ENCODE peak calls at places on chromosomes 1 and 21, in eight cellular contexts. One of them, this sample, is unnamed.

GRCh38 chr1:85321237-85321964 is 45.0 kb upstream of the BCL10 start:
- DNase-seq in sigmoid colon: no peak
- DNase-seq in mucosa of descending colon: no peak
- DNase-seq in A549: no peak
- DNase-seq in CD8-positive, alpha-beta T cell: no peak
- DNase-seq in body of pancreas: no peak
- DNase-seq in fibroblast of the aortic adventitia: no peak
- DNase-seq in left ventricle myocardium inferior: no peak
- DNase-seq in this sample: peak

GRCh38 chr1:22611530-22611947 is 24.9 kb upstream of the C1QA start:
- DNase-seq in A549: no peak
- DNase-seq in body of pancreas: peak
- DNase-seq in mucosa of descending colon: no peak
- DNase-seq in CD8-positive, alpha-beta T cell: no peak
- DNase-seq in left ventricle myocardium inferior: peak
- DNase-seq in sigmoid colon: no peak
- DNase-seq in fibroblast of the aortic adventitia: peak
- DNase-seq in this sample: no peak

GRCh38 chr21:45934071-45934470 is 47.5 kb upstream of the COL6A1 start:
- DNase-seq in mucosa of descending colon: no peak
- DNase-seq in body of pancreas: no peak
- DNase-seq in CD8-positive, alpha-beta T cell: no peak
- DNase-seq in fibroblast of the aortic adventitia: no peak
- DNase-seq in sigmoid colon: no peak
- DNase-seq in A549: no peak
- DNase-seq in left ventricle myocardium inferior: no peak
- DNase-seq in this sample: no peak

GRCh38 chr1:29245876-29246275 is 9.6 kb downstream of the PTPRU start:
- DNase-seq in CD8-positive, alpha-beta T cell: no peak
- DNase-seq in A549: no peak
- DNase-seq in left ventricle myocardium inferior: no peak
- DNase-seq in body of pancreas: peak
- DNase-seq in fibroblast of the aortic adventitia: peak
- DNase-seq in sigmoid colon: no peak
- DNase-seq in mucosa of descending colon: no peak
- DNase-seq in this sample: no peak

GRCh38 chr1:51535006-51535592 is 16.0 kb upstream of the EPS15 start:
- DNase-seq in sigmoid colon: peak
- DNase-seq in fibroblast of the aortic adventitia: peak
- DNase-seq in body of pancreas: peak
- DNase-seq in A549: peak
- DNase-seq in CD8-positive, alpha-beta T cell: peak
- DNase-seq in left ventricle myocardium inferior: peak
- DNase-seq in mucosa of descending colon: no peak
- DNase-seq in this sample: peak

GRCh38 chr1:31583995-31584868 is 7.9 kb downstream of the TINAGL1 start:
- DNase-seq in CD8-positive, alpha-beta T cell: no peak
- DNase-seq in body of pancreas: peak
- DNase-seq in left ventricle myocardium inferior: peak
- DNase-seq in mucosa of descending colon: no peak
- DNase-seq in A549: no peak
- DNase-seq in sigmoid colon: peak
- DNase-seq in fibroblast of the aortic adventitia: peak
- DNase-seq in this sample: no peak

GRCh38 chr1:205492201-205492667 is 12.2 kb upstream of the CDK18 start:
- DNase-seq in fibroblast of the aortic adventitia: no peak
- DNase-seq in sigmoid colon: no peak
- DNase-seq in CD8-positive, alpha-beta T cell: no peak
- DNase-seq in left ventricle myocardium inferior: no peak
- DNase-seq in mucosa of descending colon: no peak
- DNase-seq in body of pancreas: peak
- DNase-seq in A549: no peak
- DNase-seq in this sample: peak

GRCh38 chr1:95086949-95087533 is 14.3 kb upstream of the ALG14 start:
- DNase-seq in left ventricle myocardium inferior: no peak
- DNase-seq in sigmoid colon: no peak
- DNase-seq in fibroblast of the aortic adventitia: peak
- DNase-seq in mucosa of descending colon: no peak
- DNase-seq in CD8-positive, alpha-beta T cell: no peak
- DNase-seq in body of pancreas: no peak
- DNase-seq in A549: peak
- DNase-seq in this sample: no peak

GRCh38 chr1:116878804-116879477 is 30.8 kb upstream of the PTGFRN start:
- DNase-seq in CD8-positive, alpha-beta T cell: peak
- DNase-seq in sigmoid colon: peak
- DNase-seq in mucosa of descending colon: no peak
- DNase-seq in body of pancreas: peak
- DNase-seq in A549: no peak
- DNase-seq in fibroblast of the aortic adventitia: peak
- DNase-seq in left ventricle myocardium inferior: peak
- DNase-seq in this sample: peak

GRCh38 chr1:1672181-1672965 is 13.6 kb upstream of the CDK11B start:
- DNase-seq in mucosa of descending colon: peak
- DNase-seq in sigmoid colon: peak
- DNase-seq in fibroblast of the aortic adventitia: no peak
- DNase-seq in body of pancreas: no peak
- DNase-seq in left ventricle myocardium inferior: no peak
- DNase-seq in A549: no peak
- DNase-seq in CD8-positive, alpha-beta T cell: no peak
- DNase-seq in this sample: no peak
- H3K4me3 ChIP-seq in mucosa of descending colon: no peak
- H3K4me3 ChIP-seq in sigmoid colon: no peak
- H3K4me3 ChIP-seq in fibroblast of the aortic adventitia: no peak
- H3K4me3 ChIP-seq in body of pancreas: no peak
- H3K4me3 ChIP-seq in left ventricle myocardium inferior: no peak
- H3K4me3 ChIP-seq in A549: no peak
- H3K4me3 ChIP-seq in CD8-positive, alpha-beta T cell: no peak
- H3K4me3 ChIP-seq in this sample: no peak

GRCh38 chr1:15168479-15168878 is 14.9 kb downstream of the TMEM51 start:
- DNase-seq in body of pancreas: no peak
- DNase-seq in left ventricle myocardium inferior: no peak
- DNase-seq in fibroblast of the aortic adventitia: peak
- DNase-seq in mucosa of descending colon: no peak
- DNase-seq in sigmoid colon: no peak
- DNase-seq in CD8-positive, alpha-beta T cell: no peak
- DNase-seq in A549: no peak
- DNase-seq in this sample: no peak
- TF ChIP-seq CTCF in body of pancreas: no peak
- TF ChIP-seq CTCF in left ventricle myocardium inferior: no peak
- TF ChIP-seq CTCF in fibroblast of the aortic adventitia: no peak
- TF ChIP-seq CTCF in mucosa of descending colon: no peak
- TF ChIP-seq CTCF in sigmoid colon: no peak
- TF ChIP-seq CTCF in CD8-positive, alpha-beta T cell: no peak
- TF ChIP-seq CTCF in A549: peak
- TF ChIP-seq CTCF in this sample: no peak

GRCh38 chr1:113859478-113860175 is 11.9 kb downstream of the PTPN22 start:
- DNase-seq in mucosa of descending colon: no peak
- DNase-seq in CD8-positive, alpha-beta T cell: no peak
- DNase-seq in fibroblast of the aortic adventitia: peak
- DNase-seq in sigmoid colon: no peak
- DNase-seq in body of pancreas: no peak
- DNase-seq in left ventricle myocardium inferior: no peak
- DNase-seq in A549: no peak
- DNase-seq in this sample: no peak

GRCh38 chr1:113860891-113861290 is 10.6 kb downstream of the PTPN22 start:
- DNase-seq in mucosa of descending colon: no peak
- DNase-seq in body of pancreas: no peak
- DNase-seq in fibroblast of the aortic adventitia: peak
- DNase-seq in left ventricle myocardium inferior: no peak
- DNase-seq in sigmoid colon: no peak
- DNase-seq in CD8-positive, alpha-beta T cell: no peak
- DNase-seq in A549: no peak
- DNase-seq in this sample: no peak

GRCh38 chr1:113861641-113862040 is 9.9 kb downstream of the PTPN22 start:
- DNase-seq in body of pancreas: no peak
- DNase-seq in left ventricle myocardium inferior: no peak
- DNase-seq in A549: no peak
- DNase-seq in fibroblast of the aortic adventitia: no peak
- DNase-seq in sigmoid colon: no peak
- DNase-seq in mucosa of descending colon: no peak
- DNase-seq in CD8-positive, alpha-beta T cell: no peak
- DNase-seq in this sample: no peak

GRCh38 chr1:113858418-113858817 is 13.1 kb downstream of the PTPN22 start:
- DNase-seq in body of pancreas: no peak
- DNase-seq in left ventricle myocardium inferior: no peak
- DNase-seq in sigmoid colon: no peak
- DNase-seq in CD8-positive, alpha-beta T cell: no peak
- DNase-seq in mucosa of descending colon: no peak
- DNase-seq in A549: no peak
- DNase-seq in fibroblast of the aortic adventitia: no peak
- DNase-seq in this sample: no peak

GRCh38 chr1:113858982-113859381 is 12.5 kb downstream of the PTPN22 start:
- DNase-seq in sigmoid colon: no peak
- DNase-seq in left ventricle myocardium inferior: no peak
- DNase-seq in body of pancreas: no peak
- DNase-seq in mucosa of descending colon: no peak
- DNase-seq in CD8-positive, alpha-beta T cell: no peak
- DNase-seq in fibroblast of the aortic adventitia: no peak
- DNase-seq in A549: no peak
- DNase-seq in this sample: no peak
- H3K4me3 ChIP-seq in sigmoid colon: no peak
- H3K4me3 ChIP-seq in left ventricle myocardium inferior: no peak
- H3K4me3 ChIP-seq in body of pancreas: no peak
- H3K4me3 ChIP-seq in mucosa of descending colon: no peak
- H3K4me3 ChIP-seq in CD8-positive, alpha-beta T cell: no peak
- H3K4me3 ChIP-seq in fibroblast of the aortic adventitia: no peak
- H3K4me3 ChIP-seq in A549: no peak
- H3K4me3 ChIP-seq in this sample: no peak

DNA sequence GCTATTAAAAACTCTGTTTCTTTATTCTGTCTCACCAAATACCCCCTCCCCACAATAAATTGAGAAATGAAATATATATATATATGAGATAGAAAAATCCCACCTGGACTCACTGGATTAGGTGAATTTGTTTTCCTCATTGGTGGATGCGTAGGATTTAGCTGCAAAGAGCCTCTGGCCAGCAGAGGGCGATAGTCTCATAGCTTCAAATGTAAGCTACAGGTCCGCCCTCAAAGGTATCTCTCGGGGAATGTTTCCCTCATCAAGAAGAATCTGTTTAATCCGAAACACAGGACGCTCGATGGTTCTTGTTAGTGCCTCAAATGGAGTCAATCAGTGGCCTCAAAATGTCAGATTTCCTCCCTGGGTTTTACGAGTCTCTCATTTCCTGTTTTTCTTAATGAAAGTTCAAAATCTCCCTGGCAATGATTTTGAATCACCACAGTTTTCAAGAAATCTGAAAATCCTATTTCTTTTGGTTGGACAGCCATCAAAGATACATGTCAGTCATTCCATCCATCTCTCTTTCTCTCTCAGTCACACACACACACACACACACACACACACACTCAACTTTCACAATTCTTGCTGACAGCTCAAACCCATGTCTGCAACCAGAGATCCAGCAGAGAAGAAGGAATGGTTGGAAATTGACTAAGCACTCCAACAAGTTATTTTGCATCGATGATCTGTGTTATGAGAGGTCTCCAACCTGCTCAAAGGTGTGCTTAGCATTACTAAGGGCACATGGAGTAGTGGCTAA is 13.9 kb upstream of the CAMK1G start:
- DNase-seq in fibroblast of the aortic adventitia: peak
- DNase-seq in body of pancreas: peak
- DNase-seq in A549: peak
- DNase-seq in CD8-positive, alpha-beta T cell: peak
- DNase-seq in sigmoid colon: peak
- DNase-seq in left ventricle myocardium inferior: peak
- DNase-seq in mucosa of descending colon: no peak
- DNase-seq in this sample: peak
- TF ChIP-seq CTCF in fibroblast of the aortic adventitia: peak
- TF ChIP-seq CTCF in body of pancreas: peak
- TF ChIP-seq CTCF in A549: peak
- TF ChIP-seq CTCF in CD8-positive, alpha-beta T cell: peak
- TF ChIP-seq CTCF in sigmoid colon: peak
- TF ChIP-seq CTCF in left ventricle myocardium inferior: peak
- TF ChIP-seq CTCF in mucosa of descending colon: peak
- TF ChIP-seq CTCF in this sample: peak

GRCh38 chr1:199383791-199384190 is 643.7 kb upstream of the NR5A2 start:
- DNase-seq in body of pancreas: no peak
- DNase-seq in left ventricle myocardium inferior: no peak
- DNase-seq in sigmoid colon: no peak
- DNase-seq in CD8-positive, alpha-beta T cell: no peak
- DNase-seq in mucosa of descending colon: no peak
- DNase-seq in A549: no peak
- DNase-seq in fibroblast of the aortic adventitia: no peak
- DNase-seq in this sample: no peak
- H3K4me3 ChIP-seq in body of pancreas: no peak
- H3K4me3 ChIP-seq in left ventricle myocardium inferior: no peak
- H3K4me3 ChIP-seq in sigmoid colon: no peak
- H3K4me3 ChIP-seq in CD8-positive, alpha-beta T cell: no peak
- H3K4me3 ChIP-seq in mucosa of descending colon: no peak
- H3K4me3 ChIP-seq in A549: no peak
- H3K4me3 ChIP-seq in fibroblast of the aortic adventitia: no peak
- H3K4me3 ChIP-seq in this sample: no peak

GRCh38 chr1:213183036-213183672 is 132.1 kb downstream of the RPS6KC1 start:
- DNase-seq in A549: no peak
- DNase-seq in left ventricle myocardium inferior: no peak
- DNase-seq in fibroblast of the aortic adventitia: no peak
- DNase-seq in body of pancreas: no peak
- DNase-seq in sigmoid colon: no peak
- DNase-seq in mucosa of descending colon: no peak
- DNase-seq in CD8-positive, alpha-beta T cell: no peak
- DNase-seq in this sample: no peak

GRCh38 chr1:213176341-213176740 is 125.3 kb downstream of the RPS6KC1 start:
- DNase-seq in body of pancreas: no peak
- DNase-seq in mucosa of descending colon: no peak
- DNase-seq in left ventricle myocardium inferior: no peak
- DNase-seq in A549: no peak
- DNase-seq in CD8-positive, alpha-beta T cell: no peak
- DNase-seq in sigmoid colon: no peak
- DNase-seq in fibroblast of the aortic adventitia: no peak
- DNase-seq in this sample: no peak

GRCh38 chr1:213180833-213181232 is 129.8 kb downstream of the RPS6KC1 start:
- DNase-seq in sigmoid colon: no peak
- DNase-seq in body of pancreas: no peak
- DNase-seq in fibroblast of the aortic adventitia: no peak
- DNase-seq in mucosa of descending colon: no peak
- DNase-seq in left ventricle myocardium inferior: no peak
- DNase-seq in A549: no peak
- DNase-seq in CD8-positive, alpha-beta T cell: no peak
- DNase-seq in this sample: no peak

DNA sequence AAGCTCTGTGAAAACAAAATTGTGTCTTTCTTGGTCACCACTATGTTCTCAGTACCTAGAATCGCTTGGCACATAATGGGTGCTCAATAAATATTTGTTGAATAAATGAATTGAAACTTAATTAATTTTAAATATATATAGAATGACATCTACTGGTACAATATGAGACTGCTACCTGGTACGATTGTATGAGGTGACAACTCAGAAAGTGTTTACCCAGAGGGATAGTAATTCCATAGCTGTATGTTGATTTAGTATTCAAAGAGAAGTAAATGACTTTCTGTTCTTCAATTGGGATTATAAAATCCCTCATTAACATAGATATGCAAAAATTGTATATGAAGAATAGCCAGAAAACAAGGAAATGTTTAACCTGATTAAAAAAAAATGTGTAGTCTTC is 128.7 kb downstream of the RPS6KC1 start:
- DNase-seq in CD8-positive, alpha-beta T cell: no peak
- DNase-seq in left ventricle myocardium inferior: no peak
- DNase-seq in sigmoid colon: no peak
- DNase-seq in fibroblast of the aortic adventitia: no peak
- DNase-seq in A549: no peak
- DNase-seq in mucosa of descending colon: no peak
- DNase-seq in body of pancreas: no peak
- DNase-seq in this sample: no peak
- TF ChIP-seq CTCF in CD8-positive, alpha-beta T cell: no peak
- TF ChIP-seq CTCF in left ventricle myocardium inferior: no peak
- TF ChIP-seq CTCF in sigmoid colon: no peak
- TF ChIP-seq CTCF in fibroblast of the aortic adventitia: no peak
- TF ChIP-seq CTCF in A549: no peak
- TF ChIP-seq CTCF in mucosa of descending colon: no peak
- TF ChIP-seq CTCF in body of pancreas: no peak
- TF ChIP-seq CTCF in this sample: no peak

GRCh38 chr1:156502749-156503671 is 2.4 kb upstream of the MEF2D start:
- DNase-seq in CD8-positive, alpha-beta T cell: no peak
- DNase-seq in sigmoid colon: peak
- DNase-seq in left ventricle myocardium inferior: peak
- DNase-seq in A549: peak
- DNase-seq in mucosa of descending colon: no peak
- DNase-seq in body of pancreas: peak
- DNase-seq in fibroblast of the aortic adventitia: peak
- DNase-seq in this sample: no peak
- H3K4me3 ChIP-seq in CD8-positive, alpha-beta T cell: peak
- H3K4me3 ChIP-seq in sigmoid colon: peak
- H3K4me3 ChIP-seq in left ventricle myocardium inferior: peak
- H3K4me3 ChIP-seq in A549: no peak
- H3K4me3 ChIP-seq in mucosa of descending colon: no peak
- H3K4me3 ChIP-seq in body of pancreas: no peak
- H3K4me3 ChIP-seq in fibroblast of the aortic adventitia: peak
- H3K4me3 ChIP-seq in this sample: no peak

This sample was measured in WERI-Rb-1.